ENCODE peak calls at places on chromosomes 3 and 15, in nine cellular contexts. M, N, H, E, U, S, C, X and Q are unnamed samples.

GRCh38 chr3:101229681-101230080 is 90.7 kb downstream of the IMPG2 start:
- DNase-seq in M (no peak), N (no peak), H (no peak), E (peak), U (no peak), S (no peak), C (no peak), X (no peak), Q (no peak)

GRCh38 chr3:24526640-24527237 is 32.1 kb upstream of the THRB start:
- DNase-seq in M (no peak), N (no peak), H (no peak), E (no peak), U (no peak), S (no peak), C (no peak), X (no peak), Q (no peak)

GRCh38 chr15:36458406-36458805 is 121.0 kb upstream of the CDIN1 start:
- DNase-seq in M (no peak), N (peak), H (no peak), E (no peak), U (no peak), S (no peak), C (no peak), X (no peak), Q (no peak)

GRCh38 chr15:71730277-71731144 is 79.8 kb upstream of the NR2E3 start:
- DNase-seq in M (no peak), N (peak), H (no peak), E (peak), U (peak), S (no peak), C (no peak), X (no peak), Q (peak)

GRCh38 chr15:59436774-59437472 is 1.1 kb upstream of the FAM81A start:
- DNase-seq in M (no peak), N (no peak), H (no peak), E (no peak), U (peak), S (no peak), C (no peak), X (no peak), Q (no peak)

GRCh38 chr15:89341316-89342005 is 6.8 kb upstream of the POLG start:
- DNase-seq in M (no peak), N (no peak), H (no peak), E (no peak), U (no peak), S (peak), C (no peak), X (no peak), Q (no peak)

GRCh38 chr15:69665641-69666091 is 213.0 kb downstream of the RPLP1 start:
- DNase-seq in M (no peak), N (no peak), H (peak), E (no peak), U (no peak), S (no peak), C (no peak), X (no peak), Q (peak)

GRCh38 chr15:100809151-100809550 is 70.5 kb upstream of the ALDH1A3 start:
- DNase-seq in M (no peak), N (peak), H (no peak), E (peak), U (no peak), S (no peak), C (no peak), X (no peak), Q (no peak)

GRCh38 chr3:100993309-100993708 is at the start of gene ABI3BP:
- DNase-seq in M (peak), N (peak), H (peak), E (peak), U (peak), S (peak), C (peak), X (no peak), Q (peak)

GRCh38 chr3:74106882-74107281 is 482.1 kb upstream of the PDZRN3 start:
- DNase-seq in M (no peak), N (no peak), H (no peak), E (no peak), U (no peak), S (no peak), C (no peak), X (no peak), Q (no peak)

GRCh38 chr3:11140054-11140712 is 14.1 kb upstream of the HRH1 start:
- DNase-seq in M (peak), N (peak), H (peak), E (no peak), U (peak), S (peak), C (no peak), X (no peak), Q (peak)

GRCh38 chr3:175187586-175187985 is 328.5 kb downstream of the NAALADL2 start:
- DNase-seq in M (no peak), N (peak), H (no peak), E (peak), U (no peak), S (no peak), C (no peak), X (no peak), Q (no peak)

GRCh38 chr3:155079795-155080546 is at the start of gene MME:
- DNase-seq in M (no peak), N (peak), H (no peak), E (peak), U (peak), S (peak), C (no peak), X (no peak), Q (peak)

GRCh38 chr3:69628956-69629355 is 110.3 kb upstream of the MITF start:
- DNase-seq in M (no peak), N (no peak), H (no peak), E (no peak), U (no peak), S (no peak), C (no peak), X (no peak), Q (no peak)

GRCh38 chr3:161559177-161559998 is 62.8 kb downstream of the OTOL1 start:
- DNase-seq in M (no peak), N (peak), H (no peak), E (peak), U (no peak), S (no peak), C (no peak), X (no peak), Q (no peak)

DNA sequence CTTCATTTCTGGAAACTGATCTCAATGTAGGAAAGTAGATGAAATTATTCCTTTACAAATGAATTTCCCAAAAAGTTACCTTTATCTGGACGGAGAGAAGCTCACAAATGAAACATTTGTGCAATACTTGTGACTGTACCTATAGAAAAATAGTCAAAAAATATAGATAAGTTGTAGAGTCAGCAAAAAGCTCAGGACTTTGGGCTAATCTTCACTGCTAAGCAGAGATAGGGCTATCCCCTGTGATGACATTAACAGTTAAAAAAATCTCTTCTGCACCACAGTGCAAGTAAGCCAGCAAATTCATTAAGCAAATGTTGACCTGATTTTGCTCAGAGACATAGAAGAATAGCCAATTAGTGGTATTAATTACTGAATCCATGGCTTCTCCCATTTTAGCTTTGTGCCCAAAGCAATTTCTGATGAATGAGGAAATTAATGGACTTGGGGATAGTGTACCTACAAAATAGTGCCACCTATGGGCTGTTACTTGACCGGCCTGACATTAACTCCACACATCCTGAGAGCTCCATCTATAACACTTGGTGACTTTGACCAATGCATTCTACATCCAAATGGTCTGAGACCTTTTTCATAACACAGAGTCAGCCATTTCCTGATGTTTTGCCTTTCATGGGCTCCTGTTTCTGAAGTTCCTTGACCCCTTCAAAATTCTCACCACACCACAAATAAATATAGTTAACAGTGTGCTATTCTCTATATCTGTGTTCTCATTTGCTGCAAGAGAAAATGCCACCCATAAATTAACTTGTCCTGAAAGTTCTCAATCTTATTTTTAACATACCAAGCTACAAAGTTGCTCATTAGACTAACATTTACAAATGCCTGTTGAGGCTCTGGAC is 105.0 kb downstream of the SSR3 start:
- DNase-seq in M (no peak), N (no peak), H (no peak), E (peak), U (no peak), S (no peak), C (no peak), X (no peak), Q (no peak)
- H3K4me3 ChIP-seq in M (no peak), N (no peak), H (no peak), E (no peak), U (no peak), S (no peak), C (no peak), X (no peak), Q (no peak)

GRCh38 chr3:158106773-158107461 is 697 bp upstream of the SHOX2 start:
- DNase-seq in M (no peak), N (no peak), H (no peak), E (peak), U (no peak), S (peak), C (no peak), X (no peak), Q (no peak)

GRCh38 chr3:158105710-158106438 is at the start of gene SHOX2:
- DNase-seq in M (peak), N (peak), H (peak), E (peak), U (peak), S (peak), C (no peak), X (no peak), Q (no peak)

GRCh38 chr3:158109295-158109803 is 540 bp upstream of the RSRC1 start:
- DNase-seq in M (no peak), N (no peak), H (no peak), E (peak), U (no peak), S (no peak), C (no peak), X (no peak), Q (no peak)

GRCh38 chr3:158108596-158108995 is 1.3 kb upstream of the RSRC1 start:
- DNase-seq in M (no peak), N (no peak), H (no peak), E (peak), U (no peak), S (no peak), C (no peak), X (no peak), Q (no peak)

DNA sequence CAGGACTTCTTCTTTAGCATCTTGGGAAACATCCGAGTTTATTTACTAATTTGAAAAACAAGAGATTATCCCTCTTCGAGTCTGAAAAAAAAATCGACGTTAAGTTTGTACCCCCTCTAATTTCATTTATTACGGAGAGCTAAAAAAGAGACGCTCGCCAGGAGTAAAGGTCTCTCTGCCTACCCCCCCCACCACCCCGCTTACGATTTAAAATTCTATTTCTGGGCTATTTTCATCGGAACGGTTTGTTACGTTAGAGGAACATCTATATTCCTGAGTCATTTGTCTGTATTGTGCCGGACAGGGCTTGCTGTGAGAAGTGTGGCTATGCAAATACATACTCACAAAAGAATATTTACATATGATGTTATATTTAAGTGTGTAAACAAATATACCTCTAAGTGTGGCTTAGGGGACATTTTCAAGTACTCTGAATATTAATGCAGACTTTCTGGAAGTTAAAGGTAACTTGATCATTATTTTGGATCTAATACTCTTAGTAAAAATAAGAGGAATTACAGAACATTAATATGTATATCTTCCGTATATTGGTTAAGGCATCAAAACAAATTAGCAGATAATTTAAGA is 1.4 kb upstream of the SHOX2 start:
- DNase-seq in M (no peak), N (no peak), H (no peak), E (no peak), U (no peak), S (no peak), C (no peak), X (no peak), Q (no peak)
- H3K4me3 ChIP-seq in M (peak), N (no peak), H (no peak), E (peak), U (peak), S (no peak), C (peak), X (no peak), Q (no peak)

GRCh38 chr15:78938608-78939488 is 6.0 kb downstream of the CTSH start:
- DNase-seq in M (no peak), N (no peak), H (peak), E (no peak), U (no peak), S (peak), C (no peak), X (no peak), Q (no peak)
- H3K4me3 ChIP-seq in M (no peak), N (no peak), H (no peak), E (no peak), U (no peak), S (no peak), C (no peak), X (no peak), Q (no peak)

GRCh38 chr15:79088426-79089205 is 2.0 kb downstream of the RASGRF1 start:
- DNase-seq in M (peak), N (no peak), H (no peak), E (no peak), U (no peak), S (no peak), C (peak), X (no peak), Q (no peak)

GRCh38 chr15:79089331-79089889 is 1.2 kb downstream of the RASGRF1 start:
- DNase-seq in M (no peak), N (no peak), H (no peak), E (no peak), U (no peak), S (no peak), C (peak), X (no peak), Q (no peak)

GRCh38 chr15:79091204-79091867 is 756 bp upstream of the RASGRF1 start:
- DNase-seq in M (peak), N (peak), H (peak), E (no peak), U (no peak), S (no peak), C (no peak), X (no peak), Q (peak)

GRCh38 chr15:79090487-79091203 is at the start of gene RASGRF1:
- DNase-seq in M (peak), N (no peak), H (no peak), E (no peak), U (no peak), S (no peak), C (peak), X (no peak), Q (peak)

GRCh38 chr15:79089890-79090486 is 592 bp downstream of the RASGRF1 start:
- DNase-seq in M (peak), N (no peak), H (no peak), E (no peak), U (no peak), S (no peak), C (peak), X (no peak), Q (peak)
- H3K4me3 ChIP-seq in M (peak), N (no peak), H (no peak), E (no peak), U (no peak), S (peak), C (no peak), X (no peak), Q (no peak)

GRCh38 chr3:105869982-105870381 is 1.2 kb upstream of the CBLB start:
- DNase-seq in M (no peak), N (no peak), H (no peak), E (no peak), U (no peak), S (no peak), C (no peak), X (no peak), Q (no peak)
- H3K4me3 ChIP-seq in M (peak), N (peak), H (peak), E (peak), U (peak), S (no peak), C (peak), X (peak), Q (no peak)

GRCh38 chr3:187750041-187750512 is 4.8 kb upstream of the BCL6 start:
- DNase-seq in M (no peak), N (peak), H (peak), E (no peak), U (peak), S (no peak), C (no peak), X (peak), Q (no peak)
- H3K4me3 ChIP-seq in M (no peak), N (peak), H (peak), E (no peak), U (peak), S (no peak), C (peak), X (no peak), Q (no peak)

GRCh38 chr15:66707310-66708160 is 5.5 kb downstream of the SMAD6 start:
- DNase-seq in M (peak), N (peak), H (no peak), E (peak), U (no peak), S (no peak), C (no peak), X (no peak), Q (no peak)

GRCh38 chr15:66706840-66707239 is 4.8 kb downstream of the SMAD6 start:
- DNase-seq in M (no peak), N (no peak), H (no peak), E (no peak), U (no peak), S (no peak), C (no peak), X (no peak), Q (no peak)

GRCh38 chr15:66704783-66705113 is 2.7 kb downstream of the SMAD6 start:
- DNase-seq in M (no peak), N (no peak), H (no peak), E (no peak), U (no peak), S (no peak), C (no peak), X (no peak), Q (no peak)

GRCh38 chr15:66705277-66705927 is 3.4 kb downstream of the SMAD6 start:
- DNase-seq in M (no peak), N (no peak), H (no peak), E (no peak), U (no peak), S (no peak), C (no peak), X (no peak), Q (no peak)

GRCh38 chr15:66706225-66706732 is 4.2 kb downstream of the SMAD6 start:
- DNase-seq in M (peak), N (peak), H (no peak), E (no peak), U (no peak), S (no peak), C (no peak), X (no peak), Q (no peak)
- H3K4me3 ChIP-seq in M (peak), N (no peak), H (peak), E (peak), U (peak), S (no peak), C (no peak), X (peak), Q (no peak)

GRCh38 chr15:48806151-48806550 is 4.7 kb downstream of the CEP152 start:
- DNase-seq in M (no peak), N (no peak), H (no peak), E (peak), U (peak), S (no peak), C (no peak), X (no peak), Q (no peak)
- H3K4me3 ChIP-seq in M (no peak), N (no peak), H (no peak), E (no peak), U (no peak), S (no peak), C (no peak), X (no peak), Q (no peak)